ENCODE peak calls at places on chromosomes 16 and 17, in ten cellular contexts. One of them, this sample, is unnamed.

GRCh38 chr16:75320435-75320834 is 69.0 kb upstream of the BCAR1 start:
- DNase-seq in upper lobe of right lung: no peak
- DNase-seq in natural killer cell treated with Interleukin-12 subunit alpha and Interleukin-12 subunit beta and Interleukin-15 and Interleukin-18, amount 100 ng/mL, for 72 hours: no peak
- DNase-seq in upper lobe of left lung: no peak
- DNase-seq in naive B cell: no peak
- DNase-seq in NCI-H2081 treated with DMSO at 0.1 percent for 48 hours: no peak
- DNase-seq in H4: no peak
- DNase-seq in NCI-H1694 treated with DMSO at 0.1 percent for 48 hours: no peak
- DNase-seq in AG04449: no peak
- DNase-seq in thoracic aorta: no peak
- DNase-seq in this sample: no peak

GRCh38 chr17:55895112-55895759 is 144.4 kb downstream of the PCTP start:
- DNase-seq in upper lobe of right lung: no peak
- DNase-seq in natural killer cell treated with Interleukin-12 subunit alpha and Interleukin-12 subunit beta and Interleukin-15 and Interleukin-18, amount 100 ng/mL, for 72 hours: no peak
- DNase-seq in upper lobe of left lung: no peak
- DNase-seq in naive B cell: no peak
- DNase-seq in NCI-H2081 treated with DMSO at 0.1 percent for 48 hours: no peak
- DNase-seq in H4: no peak
- DNase-seq in NCI-H1694 treated with DMSO at 0.1 percent for 48 hours: no peak
- DNase-seq in AG04449: no peak
- DNase-seq in thoracic aorta: no peak
- DNase-seq in this sample: no peak

GRCh38 chr16:87347932-87348615 is 30.9 kb upstream of the C16orf95 start:
- DNase-seq in upper lobe of right lung: no peak
- DNase-seq in natural killer cell treated with Interleukin-12 subunit alpha and Interleukin-12 subunit beta and Interleukin-15 and Interleukin-18, amount 100 ng/mL, for 72 hours: no peak
- DNase-seq in upper lobe of left lung: no peak
- DNase-seq in naive B cell: no peak
- DNase-seq in NCI-H2081 treated with DMSO at 0.1 percent for 48 hours: no peak
- DNase-seq in H4: no peak
- DNase-seq in NCI-H1694 treated with DMSO at 0.1 percent for 48 hours: no peak
- DNase-seq in AG04449: no peak
- DNase-seq in thoracic aorta: no peak
- DNase-seq in this sample: no peak

GRCh38 chr17:77018504-77018903 is 122.3 kb upstream of the SEC14L1 start:
- DNase-seq in upper lobe of right lung: no peak
- DNase-seq in natural killer cell treated with Interleukin-12 subunit alpha and Interleukin-12 subunit beta and Interleukin-15 and Interleukin-18, amount 100 ng/mL, for 72 hours: no peak
- DNase-seq in upper lobe of left lung: no peak
- DNase-seq in naive B cell: no peak
- DNase-seq in NCI-H2081 treated with DMSO at 0.1 percent for 48 hours: no peak
- DNase-seq in H4: no peak
- DNase-seq in NCI-H1694 treated with DMSO at 0.1 percent for 48 hours: no peak
- DNase-seq in AG04449: no peak
- DNase-seq in thoracic aorta: no peak
- DNase-seq in this sample: no peak

GRCh38 chr16:89506791-89507191 is 1.4 kb upstream of the SPG7 start:
- DNase-seq in upper lobe of right lung: no peak
- DNase-seq in natural killer cell treated with Interleukin-12 subunit alpha and Interleukin-12 subunit beta and Interleukin-15 and Interleukin-18, amount 100 ng/mL, for 72 hours: peak; percentile 64
- DNase-seq in upper lobe of left lung: no peak
- DNase-seq in naive B cell: no peak
- DNase-seq in NCI-H2081 treated with DMSO at 0.1 percent for 48 hours: no peak
- DNase-seq in H4: no peak
- DNase-seq in NCI-H1694 treated with DMSO at 0.1 percent for 48 hours: no peak
- DNase-seq in AG04449: no peak
- DNase-seq in thoracic aorta: no peak
- DNase-seq in this sample: no peak

GRCh38 chr17:35404360-35404759 is 27.9 kb downstream of the SLFN12 start:
- DNase-seq in upper lobe of right lung: no peak
- DNase-seq in natural killer cell treated with Interleukin-12 subunit alpha and Interleukin-12 subunit beta and Interleukin-15 and Interleukin-18, amount 100 ng/mL, for 72 hours: no peak
- DNase-seq in upper lobe of left lung: no peak
- DNase-seq in naive B cell: no peak
- DNase-seq in NCI-H2081 treated with DMSO at 0.1 percent for 48 hours: no peak
- DNase-seq in H4: no peak
- DNase-seq in NCI-H1694 treated with DMSO at 0.1 percent for 48 hours: no peak
- DNase-seq in AG04449: no peak
- DNase-seq in thoracic aorta: no peak
- DNase-seq in this sample: no peak

GRCh38 chr17:76626442-76626841 is 17.1 kb downstream of the ST6GALNAC1 start:
- DNase-seq in upper lobe of right lung: no peak
- DNase-seq in natural killer cell treated with Interleukin-12 subunit alpha and Interleukin-12 subunit beta and Interleukin-15 and Interleukin-18, amount 100 ng/mL, for 72 hours: no peak
- DNase-seq in upper lobe of left lung: peak; percentile 73
- DNase-seq in naive B cell: no peak
- DNase-seq in NCI-H2081 treated with DMSO at 0.1 percent for 48 hours: no peak
- DNase-seq in H4: no peak
- DNase-seq in NCI-H1694 treated with DMSO at 0.1 percent for 48 hours: no peak
- DNase-seq in AG04449: no peak
- DNase-seq in thoracic aorta: no peak
- DNase-seq in this sample: no peak

GRCh38 chr16:83470406-83470805 is 337.4 kb upstream of the HSBP1 start:
- DNase-seq in upper lobe of right lung: no peak
- DNase-seq in natural killer cell treated with Interleukin-12 subunit alpha and Interleukin-12 subunit beta and Interleukin-15 and Interleukin-18, amount 100 ng/mL, for 72 hours: no peak
- DNase-seq in upper lobe of left lung: no peak
- DNase-seq in naive B cell: no peak
- DNase-seq in NCI-H2081 treated with DMSO at 0.1 percent for 48 hours: no peak
- DNase-seq in H4: no peak
- DNase-seq in NCI-H1694 treated with DMSO at 0.1 percent for 48 hours: no peak
- DNase-seq in AG04449: peak; percentile 28
- DNase-seq in thoracic aorta: no peak
- DNase-seq in this sample: no peak

GRCh38 chr17:30969989-30970680 is 704 bp upstream of the RNF135 start:
- DNase-seq in upper lobe of right lung: no peak
- DNase-seq in natural killer cell treated with Interleukin-12 subunit alpha and Interleukin-12 subunit beta and Interleukin-15 and Interleukin-18, amount 100 ng/mL, for 72 hours: no peak
- DNase-seq in upper lobe of left lung: peak; percentile 42
- DNase-seq in naive B cell: peak; percentile 75
- DNase-seq in NCI-H2081 treated with DMSO at 0.1 percent for 48 hours: no peak
- DNase-seq in H4: no peak
- DNase-seq in NCI-H1694 treated with DMSO at 0.1 percent for 48 hours: no peak
- DNase-seq in AG04449: no peak
- DNase-seq in thoracic aorta: no peak
- DNase-seq in this sample: peak; percentile 32

GRCh38 chr16:89395150-89396142 is 94.9 kb downstream of the ANKRD11 start:
- DNase-seq in upper lobe of right lung: peak; percentile 85
- DNase-seq in natural killer cell treated with Interleukin-12 subunit alpha and Interleukin-12 subunit beta and Interleukin-15 and Interleukin-18, amount 100 ng/mL, for 72 hours: no peak
- DNase-seq in upper lobe of left lung: peak; percentile 88
- DNase-seq in naive B cell: no peak
- DNase-seq in NCI-H2081 treated with DMSO at 0.1 percent for 48 hours: no peak
- DNase-seq in H4: peak; percentile 95
- DNase-seq in NCI-H1694 treated with DMSO at 0.1 percent for 48 hours: peak; percentile 43
- DNase-seq in AG04449: peak; percentile 90
- DNase-seq in thoracic aorta: peak; percentile 83
- DNase-seq in this sample: no peak

GRCh38 chr17:66782866-66783265 is 52.1 kb upstream of the CACNG5 start:
- DNase-seq in upper lobe of right lung: no peak
- DNase-seq in natural killer cell treated with Interleukin-12 subunit alpha and Interleukin-12 subunit beta and Interleukin-15 and Interleukin-18, amount 100 ng/mL, for 72 hours: no peak
- DNase-seq in upper lobe of left lung: no peak
- DNase-seq in naive B cell: no peak
- DNase-seq in NCI-H2081 treated with DMSO at 0.1 percent for 48 hours: no peak
- DNase-seq in H4: no peak
- DNase-seq in NCI-H1694 treated with DMSO at 0.1 percent for 48 hours: no peak
- DNase-seq in AG04449: no peak
- DNase-seq in thoracic aorta: no peak
- DNase-seq in this sample: no peak

GRCh38 chr17:77617516-77617915 is 341.0 kb upstream of the TNRC6C start:
- DNase-seq in upper lobe of right lung: peak; percentile 48
- DNase-seq in natural killer cell treated with Interleukin-12 subunit alpha and Interleukin-12 subunit beta and Interleukin-15 and Interleukin-18, amount 100 ng/mL, for 72 hours: no peak
- DNase-seq in upper lobe of left lung: no peak
- DNase-seq in naive B cell: no peak
- DNase-seq in NCI-H2081 treated with DMSO at 0.1 percent for 48 hours: no peak
- DNase-seq in H4: no peak
- DNase-seq in NCI-H1694 treated with DMSO at 0.1 percent for 48 hours: no peak
- DNase-seq in AG04449: no peak
- DNase-seq in thoracic aorta: no peak
- DNase-seq in this sample: no peak

GRCh38 chr17:2212328-2212981 is 91.1 kb downstream of the SMG6 start:
- DNase-seq in upper lobe of right lung: no peak
- DNase-seq in natural killer cell treated with Interleukin-12 subunit alpha and Interleukin-12 subunit beta and Interleukin-15 and Interleukin-18, amount 100 ng/mL, for 72 hours: no peak
- DNase-seq in upper lobe of left lung: no peak
- DNase-seq in naive B cell: no peak
- DNase-seq in NCI-H2081 treated with DMSO at 0.1 percent for 48 hours: no peak
- DNase-seq in H4: no peak
- DNase-seq in NCI-H1694 treated with DMSO at 0.1 percent for 48 hours: no peak
- DNase-seq in AG04449: no peak
- DNase-seq in thoracic aorta: peak; percentile 54
- DNase-seq in this sample: no peak

GRCh38 chr17:58360664-58361063 is 8.7 kb upstream of the SUPT4H1 start:
- DNase-seq in upper lobe of right lung: no peak
- DNase-seq in natural killer cell treated with Interleukin-12 subunit alpha and Interleukin-12 subunit beta and Interleukin-15 and Interleukin-18, amount 100 ng/mL, for 72 hours: no peak
- DNase-seq in upper lobe of left lung: no peak
- DNase-seq in naive B cell: no peak
- DNase-seq in NCI-H2081 treated with DMSO at 0.1 percent for 48 hours: no peak
- DNase-seq in H4: no peak
- DNase-seq in NCI-H1694 treated with DMSO at 0.1 percent for 48 hours: no peak
- DNase-seq in AG04449: no peak
- DNase-seq in thoracic aorta: no peak
- DNase-seq in this sample: no peak

GRCh38 chr17:3558603-3559269 is 1.1 kb upstream of the TRPV3 start:
- DNase-seq in upper lobe of right lung: no peak
- DNase-seq in natural killer cell treated with Interleukin-12 subunit alpha and Interleukin-12 subunit beta and Interleukin-15 and Interleukin-18, amount 100 ng/mL, for 72 hours: peak; percentile 63
- DNase-seq in upper lobe of left lung: no peak
- DNase-seq in naive B cell: peak; percentile 55
- DNase-seq in NCI-H2081 treated with DMSO at 0.1 percent for 48 hours: no peak
- DNase-seq in H4: no peak
- DNase-seq in NCI-H1694 treated with DMSO at 0.1 percent for 48 hours: no peak
- DNase-seq in AG04449: no peak
- DNase-seq in thoracic aorta: no peak
- DNase-seq in this sample: peak; percentile 64

GRCh38 chr16:71626018-71626857 is at the start of gene MARVELD3:
- DNase-seq in upper lobe of right lung: peak; percentile 93
- DNase-seq in natural killer cell treated with Interleukin-12 subunit alpha and Interleukin-12 subunit beta and Interleukin-15 and Interleukin-18, amount 100 ng/mL, for 72 hours: no peak
- DNase-seq in upper lobe of left lung: peak; percentile 86
- DNase-seq in naive B cell: no peak
- DNase-seq in NCI-H2081 treated with DMSO at 0.1 percent for 48 hours: no peak
- DNase-seq in H4: no peak
- DNase-seq in NCI-H1694 treated with DMSO at 0.1 percent for 48 hours: no peak
- DNase-seq in AG04449: no peak
- DNase-seq in thoracic aorta: no peak
- DNase-seq in this sample: peak; percentile 21

GRCh38 chr16:23244122-23244521 is 58.0 kb upstream of the SCNN1B start:
- DNase-seq in upper lobe of right lung: no peak
- DNase-seq in natural killer cell treated with Interleukin-12 subunit alpha and Interleukin-12 subunit beta and Interleukin-15 and Interleukin-18, amount 100 ng/mL, for 72 hours: no peak
- DNase-seq in upper lobe of left lung: no peak
- DNase-seq in naive B cell: no peak
- DNase-seq in NCI-H2081 treated with DMSO at 0.1 percent for 48 hours: no peak
- DNase-seq in H4: no peak
- DNase-seq in NCI-H1694 treated with DMSO at 0.1 percent for 48 hours: no peak
- DNase-seq in AG04449: no peak
- DNase-seq in thoracic aorta: no peak
- DNase-seq in this sample: no peak

GRCh38 chr17:51121620-51122472 is 1.2 kb upstream of the SPAG9 start:
- DNase-seq in upper lobe of right lung: peak; percentile 94
- DNase-seq in natural killer cell treated with Interleukin-12 subunit alpha and Interleukin-12 subunit beta and Interleukin-15 and Interleukin-18, amount 100 ng/mL, for 72 hours: peak; percentile 87
- DNase-seq in upper lobe of left lung: peak; percentile 97
- DNase-seq in naive B cell: peak; percentile 42
- DNase-seq in NCI-H2081 treated with DMSO at 0.1 percent for 48 hours: no peak
- DNase-seq in H4: peak; percentile 99
- DNase-seq in NCI-H1694 treated with DMSO at 0.1 percent for 48 hours: no peak
- DNase-seq in AG04449: peak; percentile 82
- DNase-seq in thoracic aorta: peak; percentile 83
- DNase-seq in this sample: peak; percentile 58

GRCh38 chr17:49450735-49451134 is 36.1 kb upstream of the PHB1 start:
- DNase-seq in upper lobe of right lung: no peak
- DNase-seq in natural killer cell treated with Interleukin-12 subunit alpha and Interleukin-12 subunit beta and Interleukin-15 and Interleukin-18, amount 100 ng/mL, for 72 hours: no peak
- DNase-seq in upper lobe of left lung: no peak
- DNase-seq in naive B cell: no peak
- DNase-seq in NCI-H2081 treated with DMSO at 0.1 percent for 48 hours: no peak
- DNase-seq in H4: no peak
- DNase-seq in NCI-H1694 treated with DMSO at 0.1 percent for 48 hours: no peak
- DNase-seq in AG04449: no peak
- DNase-seq in thoracic aorta: no peak
- DNase-seq in this sample: no peak

GRCh38 chr17:74637912-74638311 is 14.4 kb upstream of the CD300E start:
- DNase-seq in upper lobe of right lung: no peak
- DNase-seq in natural killer cell treated with Interleukin-12 subunit alpha and Interleukin-12 subunit beta and Interleukin-15 and Interleukin-18, amount 100 ng/mL, for 72 hours: no peak
- DNase-seq in upper lobe of left lung: no peak
- DNase-seq in naive B cell: no peak
- DNase-seq in NCI-H2081 treated with DMSO at 0.1 percent for 48 hours: no peak
- DNase-seq in H4: no peak
- DNase-seq in NCI-H1694 treated with DMSO at 0.1 percent for 48 hours: no peak
- DNase-seq in AG04449: no peak
- DNase-seq in thoracic aorta: no peak
- DNase-seq in this sample: no peak

GRCh38 chr16:10883004-10883403 is 6.0 kb downstream of the CIITA start:
- DNase-seq in upper lobe of right lung: peak; percentile 68
- DNase-seq in natural killer cell treated with Interleukin-12 subunit alpha and Interleukin-12 subunit beta and Interleukin-15 and Interleukin-18, amount 100 ng/mL, for 72 hours: peak; percentile 34
- DNase-seq in upper lobe of left lung: peak; percentile 74
- DNase-seq in naive B cell: no peak
- DNase-seq in NCI-H2081 treated with DMSO at 0.1 percent for 48 hours: no peak
- DNase-seq in H4: no peak
- DNase-seq in NCI-H1694 treated with DMSO at 0.1 percent for 48 hours: no peak
- DNase-seq in AG04449: no peak
- DNase-seq in thoracic aorta: no peak
- DNase-seq in this sample: no peak

GRCh38 chr16:57503366-57503765 is 17.1 kb upstream of the DOK4 start:
- DNase-seq in upper lobe of right lung: no peak
- DNase-seq in natural killer cell treated with Interleukin-12 subunit alpha and Interleukin-12 subunit beta and Interleukin-15 and Interleukin-18, amount 100 ng/mL, for 72 hours: no peak
- DNase-seq in upper lobe of left lung: no peak
- DNase-seq in naive B cell: no peak
- DNase-seq in NCI-H2081 treated with DMSO at 0.1 percent for 48 hours: peak; percentile 42
- DNase-seq in H4: no peak
- DNase-seq in NCI-H1694 treated with DMSO at 0.1 percent for 48 hours: no peak
- DNase-seq in AG04449: no peak
- DNase-seq in thoracic aorta: no peak
- DNase-seq in this sample: no peak

GRCh38 chr17:44309472-44309871 is 1.1 kb downstream of the RUNDC3A start:
- DNase-seq in upper lobe of right lung: no peak
- DNase-seq in natural killer cell treated with Interleukin-12 subunit alpha and Interleukin-12 subunit beta and Interleukin-15 and Interleukin-18, amount 100 ng/mL, for 72 hours: no peak
- DNase-seq in upper lobe of left lung: no peak
- DNase-seq in naive B cell: no peak
- DNase-seq in NCI-H2081 treated with DMSO at 0.1 percent for 48 hours: no peak
- DNase-seq in H4: no peak
- DNase-seq in NCI-H1694 treated with DMSO at 0.1 percent for 48 hours: no peak
- DNase-seq in AG04449: no peak
- DNase-seq in thoracic aorta: no peak
- DNase-seq in this sample: no peak

GRCh38 chr17:57783338-57783742 is 38.2 kb upstream of the CCDC182 start:
- DNase-seq in upper lobe of right lung: peak; percentile 87
- DNase-seq in natural killer cell treated with Interleukin-12 subunit alpha and Interleukin-12 subunit beta and Interleukin-15 and Interleukin-18, amount 100 ng/mL, for 72 hours: peak; percentile 84
- DNase-seq in upper lobe of left lung: peak; percentile 69
- DNase-seq in naive B cell: peak; percentile 66
- DNase-seq in NCI-H2081 treated with DMSO at 0.1 percent for 48 hours: no peak
- DNase-seq in H4: peak; percentile 74
- DNase-seq in NCI-H1694 treated with DMSO at 0.1 percent for 48 hours: peak; percentile 87
- DNase-seq in AG04449: no peak
- DNase-seq in thoracic aorta: no peak
- DNase-seq in this sample: peak; percentile 65

GRCh38 chr16:79651363-79651762 is 50.8 kb upstream of the MAF start:
- DNase-seq in upper lobe of right lung: no peak
- DNase-seq in natural killer cell treated with Interleukin-12 subunit alpha and Interleukin-12 subunit beta and Interleukin-15 and Interleukin-18, amount 100 ng/mL, for 72 hours: no peak
- DNase-seq in upper lobe of left lung: peak; percentile 67
- DNase-seq in naive B cell: no peak
- DNase-seq in NCI-H2081 treated with DMSO at 0.1 percent for 48 hours: no peak
- DNase-seq in H4: peak; percentile 66
- DNase-seq in NCI-H1694 treated with DMSO at 0.1 percent for 48 hours: no peak
- DNase-seq in AG04449: no peak
- DNase-seq in thoracic aorta: peak; percentile 29
- DNase-seq in this sample: no peak

GRCh38 chr16:21950782-21951521 is 2.2 kb upstream of the UQCRC2 start:
- DNase-seq in upper lobe of right lung: no peak
- DNase-seq in natural killer cell treated with Interleukin-12 subunit alpha and Interleukin-12 subunit beta and Interleukin-15 and Interleukin-18, amount 100 ng/mL, for 72 hours: no peak
- DNase-seq in upper lobe of left lung: no peak
- DNase-seq in naive B cell: no peak
- DNase-seq in NCI-H2081 treated with DMSO at 0.1 percent for 48 hours: no peak
- DNase-seq in H4: peak; percentile 27
- DNase-seq in NCI-H1694 treated with DMSO at 0.1 percent for 48 hours: peak; percentile 7
- DNase-seq in AG04449: no peak
- DNase-seq in thoracic aorta: no peak
- DNase-seq in this sample: no peak

GRCh38 chr16:84065536-84066132 is 23.0 kb upstream of the SLC38A8 start:
- DNase-seq in upper lobe of right lung: peak; percentile 40
- DNase-seq in natural killer cell treated with Interleukin-12 subunit alpha and Interleukin-12 subunit beta and Interleukin-15 and Interleukin-18, amount 100 ng/mL, for 72 hours: no peak
- DNase-seq in upper lobe of left lung: peak; percentile 48
- DNase-seq in naive B cell: no peak
- DNase-seq in NCI-H2081 treated with DMSO at 0.1 percent for 48 hours: no peak
- DNase-seq in H4: peak; percentile 60
- DNase-seq in NCI-H1694 treated with DMSO at 0.1 percent for 48 hours: peak; percentile 43
- DNase-seq in AG04449: no peak
- DNase-seq in thoracic aorta: no peak
- DNase-seq in this sample: no peak

GRCh38 chr17:1920948-1921351 is 91.1 kb downstream of the RPA1 start:
- DNase-seq in upper lobe of right lung: no peak
- DNase-seq in natural killer cell treated with Interleukin-12 subunit alpha and Interleukin-12 subunit beta and Interleukin-15 and Interleukin-18, amount 100 ng/mL, for 72 hours: no peak
- DNase-seq in upper lobe of left lung: no peak
- DNase-seq in naive B cell: no peak
- DNase-seq in NCI-H2081 treated with DMSO at 0.1 percent for 48 hours: no peak
- DNase-seq in H4: no peak
- DNase-seq in NCI-H1694 treated with DMSO at 0.1 percent for 48 hours: no peak
- DNase-seq in AG04449: no peak
- DNase-seq in thoracic aorta: no peak
- DNase-seq in this sample: no peak

This sample was measured in activated B cell treated with CpG ODN at 0.5 μM for 24 hours.